ENCODE peak calls at places on chromosomes 4 and X, in seven cellular contexts. D is transverse colon; R is fibroblast of mammary gland; I is H1; V is AG09309; A is tibial nerve; C is CD8-positive, alpha-beta T cell. N is an unnamed sample.

GRCh38 chr4:159444668-159445067 is 341.8 kb downstream of the RAPGEF2 start:
- DNase-seq in D (no peak), C (no peak), A (no peak), R (peak; percentile 60), I (no peak), V (peak; percentile 23), N (no peak)

GRCh38 chrX:133415276-133416105 is at the start of gene GPC4:
- DNase-seq in D (peak; percentile 76), V (no peak), I (no peak), R (peak; percentile 52), A (peak; percentile 22), C (no peak), N (no peak)

GRCh38 chrX:155027509-155028066 is 944 bp downstream of the FUNDC2 start:
- DNase-seq in I (no peak), D (no peak), R (peak; percentile 82), V (peak; percentile 61), C (no peak), A (no peak), N (no peak)

GRCh38 chrX:111244238-111244750 is 26.0 kb downstream of the CAPN6 start:
- DNase-seq in C (no peak), I (no peak), A (no peak), D (no peak), R (peak; percentile 26), V (no peak), N (no peak)

GRCh38 chr4:140571620-140572019 is 2.9 kb upstream of the UCP1 start:
- DNase-seq in A (no peak), V (no peak), I (no peak), R (no peak), D (no peak), C (no peak), N (no peak)

GRCh38 chrX:119692241-119693031 is 532 bp downstream of the SEPTIN6 start:
- DNase-seq in I (no peak), D (peak; percentile 47), A (no peak), C (peak; percentile 78), V (no peak), R (peak; percentile 64), N (peak; percentile 18)

GRCh38 chr4:76733380-76733779 is 164.6 kb downstream of the SOWAHB start:
- DNase-seq in A (no peak), V (no peak), R (no peak), C (no peak), D (peak; percentile 52), I (peak; percentile 57), N (no peak)

GRCh38 chr4:8910822-8911310 is 39.2 kb upstream of the HMX1 start:
- DNase-seq in A (no peak), R (no peak), V (no peak), C (no peak), D (no peak), I (no peak), N (no peak)

GRCh38 chr4:93828332-93828829 is at the start of gene ATOH1:
- DNase-seq in A (no peak), R (peak; percentile 2), I (peak; percentile 84), C (no peak), D (peak; percentile 66), V (no peak), N (no peak)

GRCh38 chr4:4831266-4831665 is 28.2 kb upstream of the MSX1 start:
- DNase-seq in C (no peak), I (no peak), R (no peak), A (no peak), V (no peak), D (no peak), N (no peak)

GRCh38 chr4:184932343-184932742 is 85.9 kb upstream of the HELT start:
- DNase-seq in I (no peak), R (no peak), V (no peak), A (no peak), C (no peak), D (no peak), N (no peak)

GRCh38 chr4:81221303-81222081 is 6.5 kb upstream of the PRKG2 start:
- DNase-seq in R (no peak), D (no peak), A (no peak), V (no peak), C (no peak), I (no peak), N (no peak)

GRCh38 chrX:133697656-133698055 is 282.4 kb upstream of the GPC4 start:
- DNase-seq in C (no peak), D (no peak), I (no peak), A (no peak), V (no peak), R (peak; percentile 24), N (no peak)

GRCh38 chrX:138711399-138712347 is at the start of gene FGF13:
- DNase-seq in I (peak; percentile 21), C (peak; percentile 10), V (no peak), A (no peak), D (peak; percentile 7), R (peak; percentile 2), N (no peak)

GRCh38 chrX:153633607-153634180 is 13.3 kb upstream of the DUSP9 start:
- DNase-seq in I (no peak), R (no peak), V (no peak), C (no peak), D (no peak), A (no peak), N (no peak)

GRCh38 chr4:84966382-84967291 is at the start of gene WDFY3:
- DNase-seq in R (peak; percentile 91), D (peak; percentile 81), A (peak; percentile 70), V (peak; percentile 69), I (peak; percentile 51), C (no peak), N (peak; percentile 71)

GRCh38 chrX:16836371-16836770 is 33.8 kb downstream of the RBBP7 start:
- DNase-seq in V (no peak), I (no peak), R (peak; percentile 41), C (no peak), D (peak; percentile 10), A (no peak), N (no peak)

GRCh38 chr4:75696036-75696435 is 22.8 kb upstream of the G3BP2 start:
- DNase-seq in A (no peak), V (no peak), D (peak; percentile 60), R (no peak), I (no peak), C (peak; percentile 71), N (no peak)

GRCh38 chr4:143531368-143531767 is 17.9 kb downstream of the SMARCA5 start:
- DNase-seq in V (no peak), A (no peak), I (no peak), R (peak; percentile 16), D (no peak), C (no peak), N (no peak)

GRCh38 chr4:159600102-159600501 is 497.2 kb downstream of the RAPGEF2 start:
- DNase-seq in A (no peak), C (no peak), V (no peak), R (no peak), D (no peak), I (no peak), N (no peak)

GRCh38 chr4:139278956-139279722 is 886 bp downstream of the MGARP start:
- DNase-seq in V (no peak), I (no peak), C (no peak), A (no peak), R (peak; percentile 5), D (no peak), N (no peak)

DNA sequence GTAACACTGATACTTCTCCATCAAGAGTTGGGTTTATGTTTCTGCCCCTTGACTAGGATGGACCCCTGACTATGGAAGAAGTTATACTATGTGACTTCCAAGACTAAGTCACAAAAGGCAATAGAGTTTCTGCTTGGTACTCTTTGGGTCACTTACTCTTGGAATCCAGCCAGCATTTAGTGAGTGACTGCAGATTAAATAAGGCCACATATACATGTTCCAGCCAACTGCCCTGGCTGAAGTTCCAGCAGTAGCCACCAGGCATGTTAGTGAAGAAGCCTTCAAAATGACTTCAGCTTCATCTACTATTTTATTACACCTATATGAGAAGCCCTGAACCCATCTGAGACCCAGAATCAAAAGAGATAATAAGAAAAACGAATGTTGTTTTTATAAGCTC is 524.0 kb downstream of the DMD start:
- DNase-seq in R (no peak), V (no peak), A (no peak), C (no peak), I (no peak), D (no peak), N (no peak)
- TF ChIP-seq CTCF in R (no peak), V (no peak), A (no peak), C (no peak), I (no peak), D (no peak), N (no peak)

GRCh38 chrX:48473718-48473990 is 2.3 kb upstream of the FTSJ1 start:
- DNase-seq in R (no peak), A (no peak), V (no peak), D (no peak), C (no peak), I (no peak), N (no peak)
- TF ChIP-seq CTCF in R (no peak), A (no peak), V (no peak), D (no peak), C (no peak), I (no peak), N (no peak)

GRCh38 chr4:29128810-29129209 is 1591.4 kb upstream of the PCDH7 start:
- DNase-seq in D (no peak), C (no peak), V (no peak), A (no peak), R (no peak), I (no peak), N (no peak)

GRCh38 chr4:29131304-29131703 is 1588.9 kb upstream of the PCDH7 start:
- DNase-seq in I (no peak), R (no peak), D (no peak), A (no peak), C (no peak), V (no peak), N (no peak)
- TF ChIP-seq CTCF in I (no peak), R (no peak), D (no peak), A (no peak), C (no peak), V (no peak), N (no peak)

GRCh38 chrX:69282893-69283690 is 117.8 kb upstream of the PJA1 start:
- DNase-seq in I (no peak), R (no peak), D (no peak), V (no peak), A (no peak), C (no peak), N (no peak)
- TF ChIP-seq CTCF in I (peak; percentile 39), R (no peak), D (no peak), V (no peak), A (no peak), C (no peak), N (no peak)

GRCh38 chr4:118270492-118270891 is 82.3 kb downstream of the PRSS12 start:
- DNase-seq in V (no peak), R (peak; percentile 66), C (no peak), I (no peak), A (no peak), D (no peak), N (no peak)
- TF ChIP-seq CTCF in V (peak; percentile 33), R (peak; percentile 54), C (peak; percentile 91), I (peak; percentile 9), A (peak; percentile 42), D (peak; percentile 51), N (peak; percentile 67)

GRCh38 chrX:3939967-3940610 is 226.6 kb upstream of the PRKX start:
- DNase-seq in I (no peak), A (no peak), V (no peak), R (peak; percentile 24), D (no peak), C (no peak), N (no peak)
- TF ChIP-seq CTCF in I (no peak), A (peak; percentile 6), V (peak; percentile 43), R (peak; percentile 47), D (no peak), C (peak; percentile 29), N (peak; percentile 42)

N was measured in D721Med.